ENCODE peak calls at places on chromosomes 7 and 10, in ten cellular contexts. One of them, this sample, is unnamed.

GRCh38 chr7:148911626-148912025 is 27.5 kb upstream of the EZH2 start:
- DNase-seq in activated B cell treated with CpG ODN at 0.5 μM for 24 hours: no peak
- DNase-seq in testis: no peak
- DNase-seq in glutamatergic neuron: no peak
- DNase-seq in AG09319: no peak
- DNase-seq in WTC11: no peak
- DNase-seq in GM12865: no peak
- DNase-seq in endothelial cell: no peak
- DNase-seq in nephron progenitor cell: no peak
- DNase-seq in PC-3: no peak
- DNase-seq in this sample: peak

GRCh38 chr10:37754538-37755323 is 102.7 kb downstream of the ZNF248 start:
- DNase-seq in activated B cell treated with CpG ODN at 0.5 μM for 24 hours: no peak
- DNase-seq in testis: peak
- DNase-seq in glutamatergic neuron: peak
- DNase-seq in AG09319: no peak
- DNase-seq in WTC11: peak
- DNase-seq in GM12865: peak
- DNase-seq in endothelial cell: no peak
- DNase-seq in nephron progenitor cell: no peak
- DNase-seq in PC-3: peak
- DNase-seq in this sample: peak

GRCh38 chr7:82441916-82442478 is 1.6 kb downstream of the CACNA2D1 start:
- DNase-seq in activated B cell treated with CpG ODN at 0.5 μM for 24 hours: no peak
- DNase-seq in testis: no peak
- DNase-seq in glutamatergic neuron: no peak
- DNase-seq in AG09319: no peak
- DNase-seq in WTC11: no peak
- DNase-seq in GM12865: no peak
- DNase-seq in endothelial cell: no peak
- DNase-seq in nephron progenitor cell: no peak
- DNase-seq in PC-3: peak
- DNase-seq in this sample: no peak

GRCh38 chr7:45938626-45939302 is 17.7 kb upstream of the IGFBP3 start:
- DNase-seq in activated B cell treated with CpG ODN at 0.5 μM for 24 hours: no peak
- DNase-seq in testis: peak
- DNase-seq in glutamatergic neuron: peak
- DNase-seq in AG09319: no peak
- DNase-seq in WTC11: peak
- DNase-seq in GM12865: no peak
- DNase-seq in endothelial cell: peak
- DNase-seq in nephron progenitor cell: peak
- DNase-seq in PC-3: no peak
- DNase-seq in this sample: no peak

GRCh38 chr7:128777156-128778123 is 1.8 kb upstream of the OPN1SW start:
- DNase-seq in activated B cell treated with CpG ODN at 0.5 μM for 24 hours: no peak
- DNase-seq in testis: no peak
- DNase-seq in glutamatergic neuron: no peak
- DNase-seq in AG09319: no peak
- DNase-seq in WTC11: no peak
- DNase-seq in GM12865: no peak
- DNase-seq in endothelial cell: no peak
- DNase-seq in nephron progenitor cell: no peak
- DNase-seq in PC-3: no peak
- DNase-seq in this sample: no peak

GRCh38 chr7:42502022-42502421 is 265.0 kb upstream of the GLI3 start:
- DNase-seq in activated B cell treated with CpG ODN at 0.5 μM for 24 hours: no peak
- DNase-seq in testis: no peak
- DNase-seq in glutamatergic neuron: no peak
- DNase-seq in AG09319: no peak
- DNase-seq in WTC11: no peak
- DNase-seq in GM12865: no peak
- DNase-seq in endothelial cell: no peak
- DNase-seq in nephron progenitor cell: no peak
- DNase-seq in PC-3: peak
- DNase-seq in this sample: no peak

GRCh38 chr10:71486465-71487114 is 89.9 kb downstream of the CDH23 start:
- DNase-seq in activated B cell treated with CpG ODN at 0.5 μM for 24 hours: no peak
- DNase-seq in testis: peak
- DNase-seq in glutamatergic neuron: peak
- DNase-seq in AG09319: no peak
- DNase-seq in WTC11: peak
- DNase-seq in GM12865: peak
- DNase-seq in endothelial cell: peak
- DNase-seq in nephron progenitor cell: peak
- DNase-seq in PC-3: peak
- DNase-seq in this sample: peak

GRCh38 chr10:5442056-5442989 is 30.0 kb downstream of the NET1 start:
- DNase-seq in activated B cell treated with CpG ODN at 0.5 μM for 24 hours: no peak
- DNase-seq in testis: peak
- DNase-seq in glutamatergic neuron: no peak
- DNase-seq in AG09319: no peak
- DNase-seq in WTC11: no peak
- DNase-seq in GM12865: peak
- DNase-seq in endothelial cell: peak
- DNase-seq in nephron progenitor cell: peak
- DNase-seq in PC-3: peak
- DNase-seq in this sample: peak

GRCh38 chr7:1811850-1812692 is 142.0 kb downstream of the ELFN1 start:
- DNase-seq in activated B cell treated with CpG ODN at 0.5 μM for 24 hours: no peak
- DNase-seq in testis: no peak
- DNase-seq in glutamatergic neuron: no peak
- DNase-seq in AG09319: no peak
- DNase-seq in WTC11: no peak
- DNase-seq in GM12865: no peak
- DNase-seq in endothelial cell: no peak
- DNase-seq in nephron progenitor cell: no peak
- DNase-seq in PC-3: peak
- DNase-seq in this sample: no peak

GRCh38 chr10:55220975-55221374 is 419.9 kb upstream of the PCDH15 start:
- DNase-seq in activated B cell treated with CpG ODN at 0.5 μM for 24 hours: no peak
- DNase-seq in testis: no peak
- DNase-seq in glutamatergic neuron: no peak
- DNase-seq in AG09319: no peak
- DNase-seq in WTC11: no peak
- DNase-seq in GM12865: no peak
- DNase-seq in endothelial cell: no peak
- DNase-seq in nephron progenitor cell: no peak
- DNase-seq in PC-3: no peak
- DNase-seq in this sample: no peak

GRCh38 chr10:101778781-101779543 is 3.0 kb upstream of the FGF8 start:
- DNase-seq in activated B cell treated with CpG ODN at 0.5 μM for 24 hours: peak
- DNase-seq in testis: peak
- DNase-seq in glutamatergic neuron: peak
- DNase-seq in AG09319: no peak
- DNase-seq in WTC11: peak
- DNase-seq in GM12865: peak
- DNase-seq in endothelial cell: peak
- DNase-seq in nephron progenitor cell: peak
- DNase-seq in PC-3: no peak
- DNase-seq in this sample: peak

GRCh38 chr7:17365776-17366175 is 67.3 kb downstream of the AHR start:
- DNase-seq in activated B cell treated with CpG ODN at 0.5 μM for 24 hours: no peak
- DNase-seq in testis: no peak
- DNase-seq in glutamatergic neuron: no peak
- DNase-seq in AG09319: no peak
- DNase-seq in WTC11: no peak
- DNase-seq in GM12865: no peak
- DNase-seq in endothelial cell: no peak
- DNase-seq in nephron progenitor cell: no peak
- DNase-seq in PC-3: no peak
- DNase-seq in this sample: no peak

GRCh38 chr10:10326119-10326518 is 691.6 kb upstream of the CELF2 start:
- DNase-seq in activated B cell treated with CpG ODN at 0.5 μM for 24 hours: no peak
- DNase-seq in testis: no peak
- DNase-seq in glutamatergic neuron: no peak
- DNase-seq in AG09319: no peak
- DNase-seq in WTC11: no peak
- DNase-seq in GM12865: no peak
- DNase-seq in endothelial cell: no peak
- DNase-seq in nephron progenitor cell: no peak
- DNase-seq in PC-3: no peak
- DNase-seq in this sample: no peak

GRCh38 chr7:106037489-106038176 is 74.5 kb downstream of the SYPL1 start:
- DNase-seq in activated B cell treated with CpG ODN at 0.5 μM for 24 hours: no peak
- DNase-seq in testis: no peak
- DNase-seq in glutamatergic neuron: no peak
- DNase-seq in AG09319: no peak
- DNase-seq in WTC11: no peak
- DNase-seq in GM12865: no peak
- DNase-seq in endothelial cell: no peak
- DNase-seq in nephron progenitor cell: no peak
- DNase-seq in PC-3: no peak
- DNase-seq in this sample: no peak

GRCh38 chr7:20296444-20296843 is 34.3 kb upstream of the ITGB8 start:
- DNase-seq in activated B cell treated with CpG ODN at 0.5 μM for 24 hours: no peak
- DNase-seq in testis: no peak
- DNase-seq in glutamatergic neuron: no peak
- DNase-seq in AG09319: no peak
- DNase-seq in WTC11: no peak
- DNase-seq in GM12865: no peak
- DNase-seq in endothelial cell: no peak
- DNase-seq in nephron progenitor cell: no peak
- DNase-seq in PC-3: peak
- DNase-seq in this sample: no peak

GRCh38 chr10:90592903-90593302 is 264.9 kb downstream of the HTR7 start:
- DNase-seq in activated B cell treated with CpG ODN at 0.5 μM for 24 hours: no peak
- DNase-seq in testis: peak
- DNase-seq in glutamatergic neuron: peak
- DNase-seq in AG09319: no peak
- DNase-seq in WTC11: peak
- DNase-seq in GM12865: peak
- DNase-seq in endothelial cell: peak
- DNase-seq in nephron progenitor cell: peak
- DNase-seq in PC-3: peak
- DNase-seq in this sample: peak

GRCh38 chr7:875051-875450 is 1.3 kb upstream of the GET4 start:
- DNase-seq in activated B cell treated with CpG ODN at 0.5 μM for 24 hours: no peak
- DNase-seq in testis: no peak
- DNase-seq in glutamatergic neuron: no peak
- DNase-seq in AG09319: no peak
- DNase-seq in WTC11: no peak
- DNase-seq in GM12865: no peak
- DNase-seq in endothelial cell: no peak
- DNase-seq in nephron progenitor cell: no peak
- DNase-seq in PC-3: no peak
- DNase-seq in this sample: no peak

GRCh38 chr10:113000876-113001598 is 51.0 kb downstream of the TCF7L2 start:
- DNase-seq in activated B cell treated with CpG ODN at 0.5 μM for 24 hours: no peak
- DNase-seq in testis: no peak
- DNase-seq in glutamatergic neuron: no peak
- DNase-seq in AG09319: no peak
- DNase-seq in WTC11: peak
- DNase-seq in GM12865: no peak
- DNase-seq in endothelial cell: no peak
- DNase-seq in nephron progenitor cell: no peak
- DNase-seq in PC-3: no peak
- DNase-seq in this sample: no peak

GRCh38 chr7:517848-518629 is 1.6 kb downstream of the PDGFA start:
- DNase-seq in activated B cell treated with CpG ODN at 0.5 μM for 24 hours: no peak
- DNase-seq in testis: peak
- DNase-seq in glutamatergic neuron: peak
- DNase-seq in AG09319: no peak
- DNase-seq in WTC11: peak
- DNase-seq in GM12865: peak
- DNase-seq in endothelial cell: no peak
- DNase-seq in nephron progenitor cell: peak
- DNase-seq in PC-3: peak
- DNase-seq in this sample: peak

GRCh38 chr7:70775570-70776156 is 356.3 kb upstream of the GALNT17 start:
- DNase-seq in activated B cell treated with CpG ODN at 0.5 μM for 24 hours: no peak
- DNase-seq in testis: no peak
- DNase-seq in glutamatergic neuron: no peak
- DNase-seq in AG09319: no peak
- DNase-seq in WTC11: no peak
- DNase-seq in GM12865: peak
- DNase-seq in endothelial cell: no peak
- DNase-seq in nephron progenitor cell: no peak
- DNase-seq in PC-3: no peak
- DNase-seq in this sample: no peak
- TF ChIP-seq CTCF in activated B cell treated with CpG ODN at 0.5 μM for 24 hours: no peak
- TF ChIP-seq CTCF in testis: no peak
- TF ChIP-seq CTCF in glutamatergic neuron: peak
- TF ChIP-seq CTCF in AG09319: no peak
- TF ChIP-seq CTCF in WTC11: no peak
- TF ChIP-seq CTCF in GM12865: peak
- TF ChIP-seq CTCF in endothelial cell: no peak
- TF ChIP-seq CTCF in nephron progenitor cell: no peak
- TF ChIP-seq CTCF in PC-3: no peak
- TF ChIP-seq CTCF in this sample: no peak

DNA sequence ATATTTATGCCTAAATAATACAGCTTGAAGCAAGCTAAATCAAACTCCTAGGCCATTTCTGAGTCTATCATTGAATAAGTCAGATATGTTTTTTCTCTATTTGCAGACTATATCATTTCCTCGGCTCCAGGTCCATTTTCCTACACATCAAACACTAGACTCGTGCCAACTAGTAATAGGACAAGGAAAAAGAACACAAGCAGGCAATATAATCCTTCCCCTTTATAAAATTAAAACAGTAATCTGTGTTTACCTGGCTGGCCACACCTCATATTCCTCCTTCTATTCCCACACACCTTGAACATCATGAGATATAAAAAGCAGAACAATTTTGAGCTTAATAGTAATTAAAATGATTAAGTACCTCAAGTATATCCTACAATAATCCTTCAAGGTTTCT is 325.7 kb downstream of the TFEC start:
- DNase-seq in activated B cell treated with CpG ODN at 0.5 μM for 24 hours: no peak
- DNase-seq in testis: no peak
- DNase-seq in glutamatergic neuron: no peak
- DNase-seq in AG09319: no peak
- DNase-seq in WTC11: no peak
- DNase-seq in GM12865: no peak
- DNase-seq in endothelial cell: no peak
- DNase-seq in nephron progenitor cell: no peak
- DNase-seq in PC-3: no peak
- DNase-seq in this sample: no peak
- TF ChIP-seq CTCF in activated B cell treated with CpG ODN at 0.5 μM for 24 hours: no peak
- TF ChIP-seq CTCF in testis: no peak
- TF ChIP-seq CTCF in glutamatergic neuron: no peak
- TF ChIP-seq CTCF in AG09319: no peak
- TF ChIP-seq CTCF in WTC11: no peak
- TF ChIP-seq CTCF in GM12865: no peak
- TF ChIP-seq CTCF in endothelial cell: no peak
- TF ChIP-seq CTCF in nephron progenitor cell: no peak
- TF ChIP-seq CTCF in PC-3: no peak
- TF ChIP-seq CTCF in this sample: no peak

GRCh38 chr7:15016315-15016667 is 113.7 kb upstream of the DGKB start:
- DNase-seq in activated B cell treated with CpG ODN at 0.5 μM for 24 hours: no peak
- DNase-seq in testis: no peak
- DNase-seq in glutamatergic neuron: no peak
- DNase-seq in AG09319: no peak
- DNase-seq in WTC11: no peak
- DNase-seq in GM12865: no peak
- DNase-seq in endothelial cell: no peak
- DNase-seq in nephron progenitor cell: no peak
- DNase-seq in PC-3: no peak
- DNase-seq in this sample: no peak
- TF ChIP-seq CTCF in activated B cell treated with CpG ODN at 0.5 μM for 24 hours: no peak
- TF ChIP-seq CTCF in testis: no peak
- TF ChIP-seq CTCF in glutamatergic neuron: no peak
- TF ChIP-seq CTCF in AG09319: no peak
- TF ChIP-seq CTCF in WTC11: no peak
- TF ChIP-seq CTCF in GM12865: no peak
- TF ChIP-seq CTCF in endothelial cell: peak
- TF ChIP-seq CTCF in nephron progenitor cell: peak
- TF ChIP-seq CTCF in PC-3: no peak
- TF ChIP-seq CTCF in this sample: no peak

GRCh38 chr7:38215734-38216670 is 38.0 kb downstream of the STARD3NL start:
- DNase-seq in activated B cell treated with CpG ODN at 0.5 μM for 24 hours: peak
- DNase-seq in testis: peak
- DNase-seq in glutamatergic neuron: peak
- DNase-seq in AG09319: peak
- DNase-seq in WTC11: peak
- DNase-seq in GM12865: peak
- DNase-seq in endothelial cell: peak
- DNase-seq in nephron progenitor cell: peak
- DNase-seq in PC-3: peak
- DNase-seq in this sample: peak
- TF ChIP-seq CTCF in activated B cell treated with CpG ODN at 0.5 μM for 24 hours: peak
- TF ChIP-seq CTCF in testis: peak
- TF ChIP-seq CTCF in glutamatergic neuron: peak
- TF ChIP-seq CTCF in AG09319: peak
- TF ChIP-seq CTCF in WTC11: peak
- TF ChIP-seq CTCF in GM12865: peak
- TF ChIP-seq CTCF in endothelial cell: peak
- TF ChIP-seq CTCF in nephron progenitor cell: peak
- TF ChIP-seq CTCF in PC-3: peak
- TF ChIP-seq CTCF in this sample: peak